ENCODE peak calls at places on chromosome 21, in four cellular contexts. T is Peyer's patch, U is uterus, W is psoas muscle. Q is an unnamed sample. For H3K36me3, the result is how much of the 10 kb centered on the place peaks cover.

GRCh38 chr21:28419110-28419509 is 573.6 kb downstream of the LTN1 start:
- DNase-seq in T (no peak), U (no peak), W (no peak), Q (no peak)

GRCh38 chr21:38140192-38140905 is 116.4 kb upstream of the KCNJ15 start:
- DNase-seq in T (no peak), U (no peak), W (peak), Q (peak)

GRCh38 chr21:40938078-40938477 is 91.1 kb upstream of the DSCAM start:
- DNase-seq in T (no peak), U (no peak), W (no peak), Q (no peak)

GRCh38 chr21:26115346-26115745 is 55.2 kb downstream of the APP start:
- DNase-seq in T (no peak), U (no peak), W (no peak), Q (no peak)

GRCh38 chr21:31710586-31710985 is 21.3 kb downstream of the SCAF4 start:
- DNase-seq in T (no peak), U (no peak), W (no peak), Q (no peak)

GRCh38 chr21:44905725-44906084 is 15.0 kb downstream of the ITGB2 start:
- DNase-seq in T (no peak), U (no peak), W (no peak), Q (no peak)

GRCh38 chr21:17602874-17603273 is 9.8 kb downstream of the BTG3 start:
- DNase-seq in T (no peak), U (no peak), W (no peak), Q (no peak)

GRCh38 chr21:33241846-33242245 is 12.1 kb downstream of the IFNAR2 start:
- DNase-seq in T (no peak), U (no peak), W (no peak), Q (no peak)

GRCh38 chr21:32386195-32386870 is 6.5 kb downstream of the URB1 start:
- DNase-seq in T (no peak), U (no peak), W (no peak), Q (no peak)

GRCh38 chr21:41695513-41695912 is 71.3 kb downstream of the RIPK4 start:
- DNase-seq in T (no peak), U (no peak), W (no peak), Q (no peak)

GRCh38 chr21:36097427-36098230 is 27.8 kb downstream of the CBR1 start:
- DNase-seq in T (no peak), U (no peak), W (no peak), Q (no peak)

GRCh38 chr21:27796106-27796505 is 829.2 kb upstream of the ADAMTS5 start:
- DNase-seq in T (no peak), U (no peak), W (no peak), Q (no peak)

GRCh38 chr21:28871388-28872015 is 121.2 kb downstream of the LTN1 start:
- DNase-seq in T (no peak), U (no peak), W (no peak), Q (no peak)

GRCh38 chr21:29168874-29169273 is 38.4 kb downstream of the MAP3K7CL start:
- DNase-seq in T (no peak), U (no peak), W (no peak), Q (no peak)

GRCh38 chr21:44871576-44872265 is 1.8 kb downstream of the PTTG1IP start:
- DNase-seq in T (no peak), U (peak), W (peak), Q (no peak)

GRCh38 chr21:17823846-17824245 is 4.7 kb upstream of the C21orf91 start:
- DNase-seq in T (no peak), U (no peak), W (no peak), Q (no peak)

GRCh38 chr21:17613242-17613676 is 558 bp upstream of the BTG3 start:
- DNase-seq in T (peak), U (peak), W (peak), Q (no peak)

GRCh38 chr21:33070921-33071877 is 1.3 kb downstream of the OLIG1 start:
- DNase-seq in T (no peak), U (no peak), W (no peak), Q (peak)

GRCh38 chr21:27734146-27734545 is 767.3 kb upstream of the ADAMTS5 start:
- DNase-seq in T (no peak), U (no peak), W (no peak), Q (no peak)

GRCh38 chr21:32018381-32018780 is 145.6 kb downstream of the HUNK start:
- DNase-seq in T (no peak), U (no peak), W (no peak), Q (no peak)

GRCh38 chr21:31526040-31526439 is 133.5 kb upstream of the SOD1 start:
- DNase-seq in T (no peak), U (no peak), W (no peak), Q (no peak)

GRCh38 chr21:28793043-28793442 is 199.6 kb downstream of the LTN1 start:
- DNase-seq in T (no peak), U (no peak), W (no peak), Q (no peak)

GRCh38 chr21:32776743-32777142 is 5.2 kb upstream of the PAXBP1 start:
- DNase-seq in T (no peak), U (no peak), W (no peak), Q (no peak)

GRCh38 chr21:31892686-31893085 is 19.9 kb downstream of the HUNK start:
- DNase-seq in T (no peak), U (no peak), W (no peak), Q (no peak)

GRCh38 chr21:42063578-42064521 is 7.3 kb upstream of the UMODL1 start:
- DNase-seq in T (peak), U (no peak), W (no peak), Q (peak)

GRCh38 chr21:44952116-44952928 is 12.5 kb downstream of the SLX9 start:
- DNase-seq in T (no peak), U (no peak), W (peak), Q (peak)

GRCh38 chr21:23401278-23401677 is 2206.0 kb downstream of the MRPL39 start:
- DNase-seq in T (no peak), U (no peak), W (no peak), Q (peak)

GRCh38 chr21:42582422-42583149 is 68.9 kb downstream of the SLC37A1 start:
- DNase-seq in T (no peak), U (no peak), W (no peak), Q (no peak)

GRCh38 chr21:19853709-19854575 is 1144.3 kb upstream of the NCAM2 start:
- DNase-seq in T (no peak), U (no peak), W (peak), Q (no peak)

GRCh38 chr21:40902299-40902698 is 55.3 kb upstream of the DSCAM start:
- DNase-seq in T (no peak), U (no peak), W (no peak), Q (no peak)

GRCh38 chr21:29246614-29247013 is 52.1 kb upstream of the BACH1 start:
- DNase-seq in T (no peak), U (no peak), W (no peak), Q (no peak)

GRCh38 chr21:29194847-29195246 is 64.4 kb downstream of the MAP3K7CL start:
- DNase-seq in T (no peak), U (no peak), W (no peak), Q (no peak)

DNA sequence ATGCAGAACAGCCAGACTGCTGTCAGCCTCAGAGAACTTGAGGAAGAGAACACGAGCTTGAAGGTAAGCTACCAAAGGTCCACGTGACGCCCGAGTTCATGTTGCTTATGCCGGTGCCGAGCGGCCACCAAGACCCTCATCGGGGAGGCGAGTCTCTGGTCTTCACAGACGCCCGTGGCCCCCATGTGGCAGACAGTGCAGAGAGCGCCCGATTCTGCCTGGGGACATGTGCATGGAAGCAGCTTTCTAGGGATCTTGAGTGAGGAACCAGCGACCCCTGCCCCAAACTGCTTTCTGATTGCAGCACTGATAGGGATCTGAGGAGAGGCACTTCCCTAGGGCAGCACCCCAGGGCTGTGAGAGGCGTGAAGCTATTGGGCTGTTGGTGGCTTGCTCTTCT is 56.3 kb upstream of the DIP2A start:
- DNase-seq in T (no peak), U (no peak), W (peak), Q (peak)
- TF ChIP-seq CTCF in T (no peak), U (no peak), W (no peak), Q (no peak)

GRCh38 chr21:39344848-39345247 is 4.0 kb downstream of the HMGN1 start:
- DNase-seq in T (no peak), U (no peak), W (no peak), Q (no peak)
- H3K36me3 ChIP-seq in T (under half), U (under half), W (half or more), Q (half or more)

GRCh38 chr21:15005391-15005790 is 59.4 kb downstream of the NRIP1 start:
- DNase-seq in T (no peak), U (peak), W (no peak), Q (peak)
- H3K27ac ChIP-seq in T (no peak), U (peak), W (peak), Q (peak)

GRCh38 chr21:15224346-15225086 is 159.7 kb upstream of the NRIP1 start:
- DNase-seq in T (no peak), U (no peak), W (no peak), Q (no peak)
- TF ChIP-seq CTCF in T (no peak), U (no peak), W (no peak), Q (no peak)

GRCh38 chr21:46347203-46347550 is 23.2 kb downstream of the PCNT start:
- DNase-seq in T (no peak), U (no peak), W (peak), Q (no peak)
- H3K36me3 ChIP-seq in T (half or more), U (under half), W (half or more), Q (half or more)

GRCh38 chr21:43826623-43826974 is 37.2 kb downstream of the RRP1 start:
- DNase-seq in T (no peak), U (no peak), W (no peak), Q (no peak)
- H3K27ac ChIP-seq in T (no peak), U (no peak), W (peak), Q (no peak)

GRCh38 chr21:34280389-34280795 is 83.4 kb upstream of the KCNE2 start:
- DNase-seq in T (no peak), U (peak), W (peak), Q (no peak)

GRCh38 chr21:34279883-34280282 is 83.9 kb upstream of the KCNE2 start:
- DNase-seq in T (no peak), U (no peak), W (no peak), Q (no peak)

GRCh38 chr21:34280987-34281386 is 82.8 kb upstream of the KCNE2 start:
- DNase-seq in T (no peak), U (no peak), W (peak), Q (no peak)

GRCh38 chr21:34282223-34282622 is 81.6 kb upstream of the KCNE2 start:
- DNase-seq in T (no peak), U (no peak), W (no peak), Q (no peak)

GRCh38 chr21:34284613-34285160 is 79.1 kb upstream of the KCNE2 start:
- DNase-seq in T (no peak), U (no peak), W (no peak), Q (no peak)
- TF ChIP-seq CTCF in T (no peak), U (no peak), W (no peak), Q (no peak)